ENCODE peak calls at places on chromosome 6, in seven cellular contexts. C is ovary, Y is uterus, K is esophagus muscularis mucosa, F is HepG2, M is heart left ventricle, H is NB4. A is an unnamed sample.

GRCh38 chr6:42783177-42783875 is 1.5 kb downstream of the BICRAL start:
- DNase-seq in M (peak), Y (peak), C (peak), H (peak), F (peak), K (peak), A (peak)

GRCh38 chr6:43840490-43841218 is 70.6 kb downstream of the VEGFA start:
- DNase-seq in M (no peak), H (no peak), Y (no peak), K (no peak), C (no peak), F (no peak), A (no peak)

GRCh38 chr6:142303191-142303564 is 1.4 kb downstream of the ADGRG6 start:
- DNase-seq in K (no peak), Y (no peak), F (peak), C (no peak), H (no peak), M (no peak), A (no peak)

GRCh38 chr6:21609881-21610329 is 16.4 kb downstream of the SOX4 start:
- DNase-seq in F (no peak), M (no peak), Y (no peak), K (no peak), H (no peak), C (no peak), A (no peak)

GRCh38 chr6:167835260-167835659 is 8.5 kb downstream of the AFDN start:
- DNase-seq in H (no peak), F (no peak), M (no peak), C (no peak), Y (no peak), K (no peak), A (no peak)

GRCh38 chr6:19855510-19855909 is 18.3 kb downstream of the ID4 start:
- DNase-seq in K (no peak), C (no peak), M (no peak), F (no peak), Y (no peak), H (no peak), A (no peak)

GRCh38 chr6:157461000-157461915 is 80.3 kb downstream of the ZDHHC14 start:
- DNase-seq in Y (no peak), M (no peak), H (no peak), C (no peak), K (peak), F (peak), A (no peak)

GRCh38 chr6:168385380-168385779 is 55.6 kb upstream of the SMOC2 start:
- DNase-seq in H (no peak), K (no peak), M (no peak), F (no peak), C (no peak), Y (no peak), A (no peak)

GRCh38 chr6:30450908-30451818 is 38.1 kb upstream of the HLA-E start:
- DNase-seq in Y (no peak), M (peak), C (no peak), K (no peak), H (peak), F (peak), A (no peak)

GRCh38 chr6:155481215-155481614 is 25.6 kb upstream of the NOX3 start:
- DNase-seq in K (no peak), Y (no peak), H (no peak), F (no peak), M (no peak), C (no peak), A (no peak)

GRCh38 chr6:1689141-1689540 is 79.4 kb downstream of the FOXC1 start:
- DNase-seq in C (no peak), K (no peak), Y (no peak), F (no peak), H (no peak), M (no peak), A (no peak)

DNA sequence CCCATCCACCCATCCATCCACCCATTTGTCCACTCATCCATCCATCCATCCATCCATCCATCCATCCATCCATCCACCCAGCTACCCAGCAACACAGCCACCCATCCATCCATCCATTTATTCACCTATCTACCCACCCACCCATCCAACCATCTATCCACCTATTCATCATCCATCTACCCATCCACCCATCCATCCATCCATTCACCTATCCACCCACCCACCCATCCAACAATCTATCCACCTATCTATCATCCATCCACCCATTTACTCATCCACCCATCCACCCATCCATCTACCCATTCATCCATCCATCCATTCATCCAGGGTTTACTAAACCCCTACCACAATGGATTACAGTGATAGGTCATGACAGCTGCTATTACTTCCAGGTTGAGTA is 7.4 kb downstream of the SERPINB1 start:
- DNase-seq in F (no peak), K (no peak), Y (no peak), H (no peak), C (no peak), M (no peak), A (no peak)
- TF ChIP-seq POLR2A in F (no peak), K (no peak), Y (no peak), H (no peak), C (no peak), M (no peak), A (no peak)

DNA sequence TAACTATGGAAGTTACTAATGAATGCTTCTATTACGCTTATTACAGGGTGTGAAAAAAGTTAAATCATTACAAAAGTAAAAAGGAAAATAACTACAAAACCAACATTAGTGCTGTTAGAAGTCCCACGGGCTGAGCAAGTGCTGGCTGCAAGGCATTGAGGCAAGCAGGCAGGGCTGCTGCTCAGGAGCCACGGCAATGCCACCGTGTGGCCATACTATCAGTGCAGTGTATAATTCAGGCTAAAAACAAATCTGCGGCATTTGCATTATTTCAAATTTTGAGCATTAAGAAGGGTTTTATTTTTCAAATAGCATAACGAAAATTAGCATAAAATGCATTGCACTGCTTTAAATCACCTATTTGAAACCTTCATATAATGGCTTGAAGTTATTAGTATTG is 17.1 kb downstream of the IFNGR1 start:
- DNase-seq in F (no peak), Y (no peak), M (no peak), K (no peak), H (no peak), C (no peak), A (no peak)
- TF ChIP-seq POLR2A in F (no peak), Y (no peak), M (no peak), K (no peak), H (no peak), C (no peak), A (no peak)

GRCh38 chr6:5219292-5219691 is 41.5 kb downstream of the LYRM4 start:
- DNase-seq in Y (no peak), K (no peak), M (no peak), H (no peak), C (no peak), F (no peak), A (no peak)
- TF ChIP-seq POLR2A in Y (no peak), K (no peak), M (no peak), H (no peak), C (no peak), F (no peak), A (no peak)

DNA sequence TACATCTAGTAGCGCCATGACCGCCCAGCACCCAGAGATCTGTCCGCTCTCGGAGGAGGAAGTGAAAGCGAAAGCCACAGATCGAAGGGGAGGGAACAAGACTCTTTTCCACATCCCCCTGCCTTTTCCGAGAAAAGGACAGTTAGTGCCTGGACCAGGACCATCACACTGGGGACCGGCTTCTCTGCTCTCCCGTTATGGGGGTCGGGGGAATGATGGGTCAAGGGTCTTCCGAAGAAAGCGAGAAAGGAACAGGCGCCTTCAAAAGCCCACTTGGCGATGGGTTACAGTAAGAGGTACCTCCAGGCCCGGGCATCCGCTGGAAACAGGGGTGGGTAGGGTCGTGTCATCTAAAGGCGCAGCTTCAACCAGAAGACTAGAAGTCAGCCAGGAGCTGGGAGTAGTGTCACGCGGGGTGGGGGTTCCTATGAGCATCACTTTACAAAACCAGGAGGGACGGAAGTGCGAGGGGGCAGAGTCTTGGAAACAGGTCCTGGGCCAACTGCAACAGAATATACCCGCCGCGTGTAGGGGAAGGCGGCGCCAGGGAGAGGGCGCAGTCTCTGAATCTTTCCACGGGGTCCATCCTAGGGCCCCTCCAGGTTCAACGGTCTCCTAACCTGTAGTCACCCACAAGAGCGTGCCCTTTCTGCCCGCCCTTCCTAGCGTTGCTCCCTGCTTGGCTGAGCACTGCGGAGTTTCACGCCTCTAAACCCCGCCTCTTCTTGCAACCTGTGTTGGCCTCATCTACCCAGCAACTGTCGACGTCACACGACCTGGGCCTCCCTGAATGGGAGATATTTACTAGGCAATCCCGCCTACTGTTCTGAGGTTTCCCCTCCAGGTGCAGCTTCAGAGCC is at the start of gene PSMB8:
- DNase-seq in F (peak), Y (peak), C (peak), M (peak), H (peak), K (peak), A (peak)
- TF ChIP-seq POLR2A in F (peak), Y (peak), C (peak), M (no peak), H (peak), K (peak), A (peak)

A was measured in H54.